ENCODE peak calls at places on chromosomes 6 and 20, in ten cellular contexts. W is dermis microvascular lymphatic vessel endothelial cell, Q is HT1080, Y is NCI-H1105 treated with DMSO at 0.1 percent for 48 hours, U is A549, G is choroid plexus epithelial cell, C is NCI-H510A, L is Karpas-422, E is ovary, M is ELR. O is an unnamed sample.

GRCh38 chr6:53432318-53433161 is 83.8 kb upstream of the ELOVL5 start:
- DNase-seq in W (no peak), Q (peak), Y (no peak), U (peak), G (peak), C (peak), L (no peak), E (no peak), M (peak), O (peak)

GRCh38 chr6:163599136-163599535 is 184.6 kb downstream of the QKI start:
- DNase-seq in W (no peak), Q (no peak), Y (no peak), U (no peak), G (no peak), C (no peak), L (no peak), E (no peak), M (no peak), O (no peak)

GRCh38 chr20:30811896-30812671 is 445.4 kb upstream of the DEFB115 start:
- DNase-seq in W (no peak), Q (peak), Y (peak), U (no peak), G (peak), C (no peak), L (peak), E (no peak), M (peak), O (no peak)

GRCh38 chr20:1697592-1697991 is 40.0 kb upstream of the SIRPG start:
- DNase-seq in W (no peak), Q (no peak), Y (no peak), U (no peak), G (no peak), C (no peak), L (no peak), E (no peak), M (no peak), O (no peak)

GRCh38 chr6:129671442-129672344 is 38.3 kb downstream of the ARHGAP18 start:
- DNase-seq in W (no peak), Q (peak), Y (no peak), U (no peak), G (peak), C (no peak), L (peak), E (no peak), M (peak), O (peak)

GRCh38 chr20:39050555-39050902 is 88.4 kb downstream of the DHX35 start:
- DNase-seq in W (no peak), Q (no peak), Y (no peak), U (no peak), G (no peak), C (no peak), L (no peak), E (no peak), M (no peak), O (no peak)

GRCh38 chr20:6976535-6976934 is 209.0 kb downstream of the BMP2 start:
- DNase-seq in W (no peak), Q (peak), Y (no peak), U (peak), G (peak), C (no peak), L (no peak), E (no peak), M (no peak), O (no peak)

GRCh38 chr6:114747995-114748625 is 405.3 kb upstream of the HS3ST5 start:
- DNase-seq in W (peak), Q (peak), Y (peak), U (peak), G (peak), C (no peak), L (peak), E (no peak), M (peak), O (no peak)

O was measured in RCC 7860.